ENCODE peak calls at places on chromosomes 7 and 10, in nine cellular contexts. X, Q, L, G, F, J, Y, E and T are unnamed samples.

GRCh38 chr10:32981760-32982159 is 23.7 kb upstream of the ITGB1 start:
- DNase-seq in G (no peak), F (no peak), X (no peak), L (no peak), Y (no peak), E (no peak), J (peak; percentile 68), Q (peak; percentile 64), T (no peak)

GRCh38 chr7:149770728-149771127 is 2.7 kb downstream of the ZNF467 start:
- DNase-seq in E (no peak), X (no peak), Y (no peak), J (no peak), F (peak; percentile 45), Q (no peak), G (no peak), L (no peak), T (no peak)

GRCh38 chr7:155495440-155496248 is 37.7 kb downstream of the EN2 start:
- DNase-seq in G (no peak), J (no peak), Q (no peak), X (no peak), E (no peak), F (no peak), Y (no peak), L (no peak), T (peak; percentile 65)

GRCh38 chr7:76054129-76055120 is 6.5 kb downstream of the MDH2 start:
- DNase-seq in J (peak; percentile 77), X (no peak), Q (peak; percentile 83), L (no peak), E (no peak), Y (no peak), F (no peak), G (no peak), T (no peak)

GRCh38 chr7:95905165-95905564 is 132.8 kb downstream of the DYNC1I1 start:
- DNase-seq in Q (peak; percentile 7), F (no peak), G (no peak), Y (no peak), E (no peak), X (no peak), L (no peak), J (no peak), T (no peak)

GRCh38 chr7:9488555-9488954 is 1055.1 kb downstream of the NXPH1 start:
- DNase-seq in G (no peak), E (no peak), Y (no peak), J (peak; percentile 19), F (no peak), L (no peak), X (no peak), Q (peak; percentile 59), T (no peak)

GRCh38 chr7:117674617-117675016 is 194.8 kb downstream of the CFTR start:
- DNase-seq in Q (no peak), G (no peak), X (no peak), Y (no peak), L (no peak), F (no peak), E (no peak), J (no peak), T (no peak)

GRCh38 chr7:30472771-30473392 is 5.7 kb downstream of the NOD1 start:
- DNase-seq in L (no peak), F (no peak), E (no peak), X (no peak), Y (no peak), Q (peak; percentile 10), J (peak; percentile 70), G (no peak), T (peak; percentile 21)

GRCh38 chr7:5714657-5715337 is 66.7 kb downstream of the RNF216 start:
- DNase-seq in X (no peak), Y (no peak), L (no peak), E (peak; percentile 10), F (no peak), G (no peak), J (no peak), Q (no peak), T (no peak)

GRCh38 chr7:54778696-54779285 is 19.8 kb upstream of the SEC61G start:
- DNase-seq in Q (no peak), G (no peak), J (peak; percentile 47), F (no peak), Y (no peak), L (no peak), X (no peak), E (no peak), T (no peak)

GRCh38 chr10:112585052-112585451 is 138.0 kb downstream of the VTI1A start:
- DNase-seq in F (no peak), L (no peak), G (no peak), J (peak; percentile 37), Y (no peak), Q (peak; percentile 65), X (no peak), E (peak; percentile 1), T (no peak)

GRCh38 chr7:13144622-13145021 is 457.2 kb downstream of the ARL4A start:
- DNase-seq in L (no peak), Y (no peak), G (no peak), Q (peak; percentile 35), J (peak; percentile 81), E (no peak), X (no peak), F (no peak), T (no peak)

GRCh38 chr10:48437546-48437945 is 131.1 kb downstream of the MAPK8 start:
- DNase-seq in J (no peak), E (no peak), Q (no peak), F (no peak), L (no peak), X (no peak), Y (no peak), G (no peak), T (no peak)

GRCh38 chr10:49153971-49154370 is 20.1 kb upstream of the FAM170B start:
- DNase-seq in X (no peak), E (no peak), F (no peak), Q (peak; percentile 31), J (peak; percentile 79), Y (no peak), G (no peak), L (no peak), T (no peak)

GRCh38 chr10:72308320-72308987 is 34.7 kb downstream of the DDIT4 start:
- DNase-seq in J (peak; percentile 85), F (peak; percentile 74), Q (peak; percentile 85), E (no peak), Y (peak; percentile 57), G (no peak), X (no peak), L (no peak), T (no peak)

GRCh38 chr10:104262055-104262454 is 6.9 kb upstream of the GSTO2 start:
- DNase-seq in J (no peak), L (no peak), E (no peak), Y (no peak), F (no peak), Q (no peak), X (no peak), G (no peak), T (no peak)

GRCh38 chr7:129225931-129226572 is 1.2 kb downstream of the AHCYL2 start:
- DNase-seq in E (no peak), Y (no peak), X (no peak), Q (no peak), L (no peak), F (no peak), G (no peak), J (peak; percentile 17), T (no peak)

GRCh38 chr7:149140784-149141183 is 6.5 kb upstream of the ZNF398 start:
- DNase-seq in Y (no peak), F (no peak), J (peak; percentile 22), L (no peak), G (no peak), Q (peak; percentile 40), E (no peak), X (no peak), T (no peak)

GRCh38 chr10:637221-637620 is 52.2 kb downstream of the DIP2C start:
- DNase-seq in X (peak; percentile 17), Q (no peak), F (no peak), E (no peak), J (no peak), L (no peak), Y (no peak), G (no peak), T (no peak)

GRCh38 chr10:122407375-122408125 is 33.0 kb downstream of the PLEKHA1 start:
- DNase-seq in J (no peak), F (no peak), Q (no peak), X (no peak), Y (peak; percentile 57), G (no peak), L (peak; percentile 42), E (peak; percentile 13), T (no peak)

GRCh38 chr10:3090388-3090787 is 23.0 kb downstream of the PFKP start:
- DNase-seq in L (no peak), E (no peak), G (no peak), Q (no peak), X (no peak), Y (no peak), J (no peak), F (no peak), T (no peak)

GRCh38 chr7:122140918-122141317 is 3.1 kb downstream of the AASS start:
- DNase-seq in Q (no peak), G (no peak), F (no peak), E (no peak), L (no peak), Y (no peak), J (no peak), X (no peak), T (no peak)

GRCh38 chr10:22621726-22622125 is 92.7 kb downstream of the PIP4K2A start:
- DNase-seq in E (no peak), Y (no peak), Q (no peak), F (no peak), J (no peak), L (no peak), G (no peak), X (no peak), T (no peak)

GRCh38 chr10:32073676-32074075 is 17.5 kb upstream of the KIF5B start:
- DNase-seq in E (no peak), G (no peak), L (no peak), X (no peak), F (no peak), Q (no peak), Y (no peak), J (peak; percentile 18), T (no peak)

GRCh38 chr7:132141109-132141508 is 435.2 kb downstream of the PLXNA4 start:
- DNase-seq in F (no peak), J (no peak), Y (no peak), Q (no peak), E (no peak), L (no peak), X (no peak), G (no peak), T (no peak)

GRCh38 chr10:29951441-29951931 is 107.9 kb downstream of the JCAD start:
- DNase-seq in J (peak; percentile 74), Y (no peak), Q (peak; percentile 53), F (no peak), X (no peak), E (no peak), L (no peak), G (no peak), T (no peak)

GRCh38 chr7:112416127-112416526 is 34.1 kb upstream of the IFRD1 start:
- DNase-seq in Y (no peak), G (no peak), J (peak; percentile 47), E (no peak), F (no peak), Q (peak; percentile 50), L (no peak), X (no peak), T (no peak)

GRCh38 chr10:100364147-100364546 is 17.1 kb downstream of the SCD start:
- DNase-seq in Y (no peak), Q (no peak), G (no peak), L (no peak), E (no peak), J (no peak), X (no peak), F (no peak), T (no peak)

GRCh38 chr7:82313269-82313668 is 130.3 kb downstream of the CACNA2D1 start:
- DNase-seq in F (no peak), Q (no peak), E (no peak), Y (no peak), X (no peak), G (no peak), J (no peak), L (no peak), T (no peak)

GRCh38 chr10:132110091-132110490 is 44.3 kb downstream of the JAKMIP3 start:
- DNase-seq in L (no peak), F (peak; percentile 35), X (peak; percentile 55), Q (no peak), E (no peak), Y (no peak), J (no peak), G (no peak), T (peak; percentile 72)